ENCODE peak calls at places on chromosomes 16 and 17, in nine cellular contexts. P, N, Z, A, Q, O, S, B and W are unnamed samples.

GRCh38 chr16:69904495-69905170 is 46.5 kb upstream of the CLEC18A start:
- DNase-seq in P (no peak), N (no peak), Z (no peak), A (no peak), Q (no peak), O (no peak), S (no peak), B (no peak), W (no peak)

GRCh38 chr16:47984669-47985068 is 171.1 kb downstream of the ABCC12 start:
- DNase-seq in P (no peak), N (no peak), Z (no peak), A (no peak), Q (peak; percentile 33), O (no peak), S (no peak), B (no peak), W (no peak)

GRCh38 chr16:65532218-65532617 is 410.4 kb upstream of the CDH11 start:
- DNase-seq in P (no peak), N (no peak), Z (no peak), A (no peak), Q (no peak), O (no peak), S (no peak), B (no peak), W (no peak)

GRCh38 chr16:48576927-48577326 is 33.1 kb downstream of the N4BP1 start:
- DNase-seq in P (no peak), N (peak; percentile 30), Z (peak; percentile 70), A (peak; percentile 6), Q (no peak), O (no peak), S (no peak), B (no peak), W (no peak)

GRCh38 chr17:21019976-21020575 is 22.7 kb downstream of the USP22 start:
- DNase-seq in P (no peak), N (no peak), Z (peak; percentile 59), A (no peak), Q (peak; percentile 59), O (no peak), S (peak; percentile 71), B (no peak), W (no peak)

GRCh38 chr16:72128701-72129100 is 35.1 kb downstream of the DHX38 start:
- DNase-seq in P (no peak), N (no peak), Z (no peak), A (no peak), Q (no peak), O (no peak), S (no peak), B (no peak), W (no peak)

GRCh38 chr17:51472670-51473069 is 212.3 kb downstream of the UTP18 start:
- DNase-seq in P (no peak), N (no peak), Z (no peak), A (no peak), Q (no peak), O (no peak), S (no peak), B (no peak), W (no peak)

GRCh38 chr17:51598824-51599223 is 338.5 kb downstream of the UTP18 start:
- DNase-seq in P (no peak), N (no peak), Z (no peak), A (no peak), Q (no peak), O (no peak), S (no peak), B (no peak), W (no peak)

DNA sequence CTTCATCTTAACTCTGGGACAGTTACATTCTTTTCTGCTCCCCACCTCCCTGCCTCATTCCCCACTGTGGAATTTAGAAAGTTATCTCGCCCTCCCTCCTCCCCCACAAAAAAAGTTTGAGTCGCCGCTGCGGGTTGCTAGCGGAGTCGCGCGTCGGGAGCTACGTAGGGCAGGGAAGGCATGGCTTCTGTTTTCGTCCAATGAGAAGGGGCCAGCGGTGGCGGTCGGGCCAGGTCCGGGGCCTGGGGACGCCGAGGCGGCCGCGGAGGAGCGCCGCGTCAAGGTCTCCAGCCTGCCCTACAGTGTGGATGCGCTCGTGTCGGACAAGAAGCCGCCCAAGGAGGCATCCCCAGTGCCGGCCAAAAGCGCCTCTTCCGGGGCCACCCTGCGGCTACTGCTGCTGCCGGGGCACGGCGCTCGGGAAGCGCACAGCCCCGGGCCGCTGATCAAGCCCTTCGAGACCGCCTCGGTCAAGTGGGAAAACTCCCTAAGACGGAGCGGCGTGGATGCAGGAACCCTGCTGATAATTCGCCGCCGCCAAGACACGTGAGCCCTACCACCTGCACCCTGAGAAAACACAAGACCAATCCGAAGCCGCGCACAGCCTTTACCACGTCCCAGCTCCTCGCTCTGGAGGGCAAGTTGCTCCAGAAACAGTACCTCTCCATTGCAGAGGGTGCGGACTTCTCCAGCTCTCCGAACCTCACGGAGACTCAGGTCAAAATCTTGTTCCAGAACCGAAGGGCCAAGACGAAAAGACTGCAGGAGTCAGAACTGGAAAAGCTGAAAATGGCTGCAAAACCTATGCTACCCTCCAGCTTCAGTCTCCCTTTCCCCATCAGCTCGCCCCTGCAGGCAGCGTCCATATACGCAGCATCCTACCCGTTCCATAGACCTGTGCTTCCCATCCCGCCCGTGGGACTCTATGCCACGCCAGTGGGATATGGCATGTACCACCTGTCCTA is 8.9 kb downstream of the OR4D1 start:
- DNase-seq in P (peak; percentile 56), N (no peak), Z (peak; percentile 2), A (no peak), Q (peak; percentile 1), O (peak; percentile 18), S (no peak), B (peak; percentile 37), W (no peak)
- H3K4me3 ChIP-seq in P (peak overlapping the region; percentile 51), N (peak overlapping the region; percentile 9), Z (no peak overlapping the region), A (no peak overlapping the region), Q (no peak overlapping the region), O (peak overlapping the region; percentile 46), S (no peak overlapping the region), B (peak overlapping the region; percentile 12), W (peak overlapping the region; percentile 15)

GRCh38 chr17:82670661-82671060 is 22.4 kb upstream of the WDR45B start:
- DNase-seq in P (no peak), N (no peak), Z (no peak), A (no peak), Q (no peak), O (no peak), S (no peak), B (no peak), W (no peak)

GRCh38 chr17:82666931-82667667 is 18.9 kb upstream of the WDR45B start:
- DNase-seq in P (no peak), N (no peak), Z (no peak), A (no peak), Q (no peak), O (no peak), S (no peak), B (no peak), W (no peak)

GRCh38 chr17:82667668-82668000 is 19.4 kb upstream of the WDR45B start:
- DNase-seq in P (no peak), N (no peak), Z (no peak), A (no peak), Q (no peak), O (no peak), S (no peak), B (no peak), W (no peak)

GRCh38 chr17:82668024-82668630 is 19.9 kb upstream of the WDR45B start:
- DNase-seq in P (no peak), N (no peak), Z (no peak), A (no peak), Q (no peak), O (no peak), S (no peak), B (no peak), W (no peak)

DNA sequence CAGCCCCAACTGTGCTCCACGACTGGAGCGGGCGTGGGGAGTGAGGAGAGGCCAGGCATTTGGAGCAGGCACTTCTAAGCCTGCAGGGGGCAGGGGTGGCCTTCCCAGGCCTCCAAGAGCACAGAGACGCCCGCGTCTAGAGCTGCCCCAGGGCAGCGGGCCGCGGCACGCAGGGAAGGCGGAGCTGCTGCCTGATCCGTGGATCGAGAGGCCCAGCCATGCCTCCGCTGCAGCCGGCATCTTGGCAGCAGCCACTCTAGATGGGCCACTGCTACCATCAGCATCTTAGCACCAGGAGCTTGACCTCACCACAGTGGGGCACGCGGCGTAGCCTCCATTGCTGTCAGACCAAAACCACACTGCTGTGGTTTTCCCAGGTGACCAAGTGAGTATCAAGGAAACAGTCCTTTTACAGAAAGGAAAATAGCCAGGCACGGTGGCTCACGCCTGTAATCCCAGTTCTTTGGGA is 20.4 kb upstream of the WDR45B start:
- DNase-seq in P (peak; percentile 84), N (peak; percentile 25), Z (no peak), A (peak; percentile 60), Q (peak; percentile 41), O (peak; percentile 59), S (peak; percentile 73), B (peak; percentile 72), W (no peak)
- TF ChIP-seq CTCF in P (peak; percentile 89), N (peak; percentile 37), Z (no peak), A (peak; percentile 50), Q (peak; percentile 56), O (peak; percentile 52), S (peak; percentile 80), B (peak; percentile 69), W (peak; percentile 70)

GRCh38 chr16:85228970-85229430 is 116.7 kb upstream of the CIBAR2 start:
- DNase-seq in P (no peak), N (no peak), Z (no peak), A (no peak), Q (no peak), O (no peak), S (no peak), B (no peak), W (no peak)

GRCh38 chr16:85229869-85230416 is 117.7 kb upstream of the CIBAR2 start:
- DNase-seq in P (no peak), N (no peak), Z (no peak), A (no peak), Q (no peak), O (no peak), S (no peak), B (no peak), W (no peak)

GRCh38 chr16:85227262-85227923 is 115.1 kb upstream of the CIBAR2 start:
- DNase-seq in P (no peak), N (no peak), Z (no peak), A (no peak), Q (no peak), O (no peak), S (peak; percentile 76), B (no peak), W (no peak)

GRCh38 chr16:85227924-85228462 is 115.7 kb upstream of the CIBAR2 start:
- DNase-seq in P (no peak), N (peak; percentile 58), Z (peak; percentile 48), A (no peak), Q (peak; percentile 62), O (no peak), S (no peak), B (no peak), W (no peak)

DNA sequence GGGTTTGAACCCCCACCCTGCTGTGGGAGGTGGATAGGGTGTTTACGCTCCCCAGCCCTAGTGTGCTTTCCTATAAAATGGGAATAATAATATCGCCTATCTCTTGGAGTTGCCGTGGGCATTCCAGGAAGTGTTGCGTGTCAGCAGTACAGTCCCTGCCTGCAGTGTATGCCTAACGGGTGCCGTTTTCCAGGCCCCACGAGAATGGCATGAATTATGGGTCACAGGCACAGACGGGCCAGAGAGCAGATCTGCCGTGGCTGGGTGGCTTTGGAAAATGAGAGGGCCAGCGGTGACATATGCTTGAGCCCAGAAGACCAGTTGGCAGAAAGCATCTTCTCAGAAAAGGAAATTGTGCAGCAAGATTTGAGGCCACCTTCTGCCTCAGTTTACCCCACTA is 116.2 kb upstream of the CIBAR2 start:
- DNase-seq in P (no peak), N (no peak), Z (no peak), A (no peak), Q (no peak), O (no peak), S (no peak), B (no peak), W (no peak)
- H3K4me3 ChIP-seq in P (no peak overlapping the region), N (no peak overlapping the region), Z (no peak overlapping the region), A (no peak overlapping the region), Q (no peak overlapping the region), O (no peak overlapping the region), S (no peak overlapping the region), B (no peak overlapping the region), W (no peak overlapping the region)

GRCh38 chr17:18163528-18163927 is 20.1 kb upstream of the ALKBH5 start:
- DNase-seq in P (no peak), N (no peak), Z (no peak), A (no peak), Q (no peak), O (no peak), S (no peak), B (no peak), W (no peak)

GRCh38 chr17:18172528-18173278 is 10.9 kb upstream of the ALKBH5 start:
- DNase-seq in P (no peak), N (no peak), Z (no peak), A (no peak), Q (no peak), O (no peak), S (no peak), B (no peak), W (no peak)

GRCh38 chr17:18161226-18162094 is 22.2 kb upstream of the ALKBH5 start:
- DNase-seq in P (no peak), N (no peak), Z (no peak), A (no peak), Q (peak; percentile 8), O (no peak), S (no peak), B (no peak), W (no peak)

GRCh38 chr17:18167421-18167820 is 16.2 kb upstream of the ALKBH5 start:
- DNase-seq in P (no peak), N (no peak), Z (no peak), A (no peak), Q (no peak), O (no peak), S (no peak), B (no peak), W (no peak)

DNA sequence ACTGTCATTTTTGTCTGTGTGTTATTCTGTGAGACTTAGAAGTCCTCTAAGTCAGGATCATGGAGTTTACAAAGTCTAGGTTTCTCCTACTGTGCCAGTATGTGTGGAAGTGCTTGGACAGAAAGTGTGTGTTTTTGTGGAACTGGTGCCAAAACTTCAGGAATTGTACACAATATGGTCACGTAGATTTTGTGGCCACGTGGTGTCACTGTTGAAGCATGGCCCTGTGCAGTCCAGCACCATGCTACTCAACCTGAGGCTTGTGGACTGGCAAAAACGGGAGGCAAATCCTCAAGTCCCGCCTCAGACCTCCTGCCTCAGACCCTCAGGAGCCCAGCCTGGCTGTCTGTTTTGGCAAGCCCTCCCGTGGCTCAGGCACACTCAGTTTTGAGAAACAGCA is 16.7 kb upstream of the ALKBH5 start:
- DNase-seq in P (no peak), N (peak; percentile 39), Z (no peak), A (no peak), Q (no peak), O (no peak), S (peak; percentile 41), B (no peak), W (no peak)
- TF ChIP-seq CTCF in P (no peak), N (no peak), Z (peak; percentile 1), A (peak; percentile 36), Q (peak; percentile 26), O (no peak), S (peak; percentile 63), B (no peak), W (no peak)